ENCODE peak calls at places on chromosome 2, in six cellular contexts. One of them, this sample, is unnamed.

GRCh38 chr2:16832910-16833309 is 167.3 kb upstream of the CYRIA start:
- DNase-seq in nephron progenitor cell: no peak
- DNase-seq in NCI-H1436: no peak
- DNase-seq in AG09309: no peak
- DNase-seq in lower leg skin: no peak
- DNase-seq in NT2/D1: no peak
- DNase-seq in this sample: no peak

GRCh38 chr2:141714486-141714885 is 416.3 kb downstream of the LRP1B start:
- DNase-seq in NCI-H1436: no peak
- DNase-seq in nephron progenitor cell: peak
- DNase-seq in lower leg skin: peak
- DNase-seq in AG09309: no peak
- DNase-seq in NT2/D1: no peak
- DNase-seq in this sample: no peak

GRCh38 chr2:190696792-190697398 is 48.0 kb downstream of the NAB1 start:
- DNase-seq in lower leg skin: no peak
- DNase-seq in AG09309: no peak
- DNase-seq in NT2/D1: peak
- DNase-seq in NCI-H1436: no peak
- DNase-seq in nephron progenitor cell: no peak
- DNase-seq in this sample: no peak

GRCh38 chr2:216183459-216183858 is 74.3 kb downstream of the XRCC5 start:
- DNase-seq in NT2/D1: no peak
- DNase-seq in NCI-H1436: no peak
- DNase-seq in nephron progenitor cell: no peak
- DNase-seq in lower leg skin: no peak
- DNase-seq in AG09309: no peak
- DNase-seq in this sample: no peak

GRCh38 chr2:165016772-165017411 is 61.6 kb upstream of the SLC38A11 start:
- DNase-seq in lower leg skin: no peak
- DNase-seq in nephron progenitor cell: peak
- DNase-seq in AG09309: peak
- DNase-seq in NT2/D1: peak
- DNase-seq in NCI-H1436: peak
- DNase-seq in this sample: no peak

GRCh38 chr2:84816426-84817026 is 64.4 kb downstream of the TRABD2A start:
- DNase-seq in AG09309: no peak
- DNase-seq in NT2/D1: no peak
- DNase-seq in nephron progenitor cell: no peak
- DNase-seq in NCI-H1436: no peak
- DNase-seq in lower leg skin: no peak
- DNase-seq in this sample: no peak

GRCh38 chr2:237819231-237819630 is 20.7 kb downstream of the RBM44 start:
- DNase-seq in lower leg skin: no peak
- DNase-seq in NCI-H1436: no peak
- DNase-seq in NT2/D1: no peak
- DNase-seq in nephron progenitor cell: no peak
- DNase-seq in AG09309: no peak
- DNase-seq in this sample: no peak

GRCh38 chr2:154264024-154264423 is 392.3 kb downstream of the GALNT13 start:
- DNase-seq in AG09309: no peak
- DNase-seq in lower leg skin: no peak
- DNase-seq in NCI-H1436: no peak
- DNase-seq in NT2/D1: no peak
- DNase-seq in nephron progenitor cell: no peak
- DNase-seq in this sample: no peak

GRCh38 chr2:219835493-219835892 is 208.1 kb downstream of the SLC4A3 start:
- DNase-seq in NT2/D1: no peak
- DNase-seq in lower leg skin: no peak
- DNase-seq in NCI-H1436: no peak
- DNase-seq in AG09309: no peak
- DNase-seq in nephron progenitor cell: no peak
- DNase-seq in this sample: no peak

This sample was measured in stimulated activated CD4-positive, alpha-beta T cell treated with anti-CD3 and anti-CD28 coated beads, Interleukin-15, amount 100 ng/mL, for 1 hour.